ENCODE peak calls at places on chromosomes 13 and 19, in ten cellular contexts. P is body of pancreas; S is naive thymus-derived CD4-positive, alpha-beta T cell; G is RPMI7951; C is fibroblast of mammary gland; Q is activated CD4-positive, alpha-beta T cell treated with anti-CD3 and anti-CD28 coated beads for 48 hours; A is AG09309; B is T1000; Y is M059J; T is heart left ventricle. J is an unnamed sample.

GRCh38 chr13:34320084-34320483 is 502.1 kb downstream of the RFC3 start:
- DNase-seq in T (no peak), G (no peak), Q (no peak), C (no peak), A (no peak), P (no peak), S (no peak), Y (no peak), B (no peak), J (no peak)

GRCh38 chr19:51479531-51480331 is 1.4 kb downstream of the CEACAM18 start:
- DNase-seq in S (peak; percentile 33), C (no peak), G (no peak), T (no peak), Q (peak; percentile 61), Y (no peak), B (no peak), P (no peak), A (no peak), J (no peak)

GRCh38 chr19:531753-532571 is at the start of gene CDC34:
- DNase-seq in S (no peak), T (no peak), C (no peak), B (no peak), Q (no peak), P (no peak), G (no peak), A (no peak), Y (no peak), J (no peak)

GRCh38 chr13:21825801-21826200 is 154.9 kb downstream of the FGF9 start:
- DNase-seq in G (no peak), Y (no peak), S (no peak), P (no peak), T (no peak), Q (no peak), A (no peak), C (no peak), B (no peak), J (no peak)

GRCh38 chr19:38039966-38040365 is 133.0 kb downstream of the SIPA1L3 start:
- DNase-seq in S (no peak), A (peak; percentile 86), B (peak; percentile 45), G (peak; percentile 92), Q (peak; percentile 13), Y (peak; percentile 97), P (no peak), T (no peak), C (peak; percentile 97), J (no peak)

GRCh38 chr13:59829690-59830089 is 334.0 kb downstream of the DIAPH3 start:
- DNase-seq in B (no peak), P (no peak), Q (no peak), C (no peak), T (no peak), Y (no peak), S (no peak), G (no peak), A (no peak), J (no peak)

GRCh38 chr19:41027273-41027967 is 36.3 kb downstream of the CYP2B6 start:
- DNase-seq in C (no peak), T (no peak), Y (no peak), G (no peak), B (no peak), Q (no peak), S (no peak), A (no peak), P (no peak), J (no peak)

GRCh38 chr13:29160862-29161261 is 340.7 kb downstream of the MTUS2 start:
- DNase-seq in C (no peak), P (no peak), B (no peak), S (no peak), A (no peak), Q (no peak), Y (no peak), T (no peak), G (no peak), J (no peak)

GRCh38 chr19:18460313-18460712 is 22.4 kb upstream of the ISYNA1 start:
- DNase-seq in S (no peak), T (peak; percentile 85), P (peak; percentile 44), C (peak; percentile 90), A (no peak), B (peak; percentile 35), Y (peak; percentile 70), Q (no peak), G (peak; percentile 62), J (no peak)

GRCh38 chr19:31139871-31140505 is 209.2 kb downstream of the TSHZ3 start:
- DNase-seq in G (peak; percentile 83), P (no peak), Y (peak; percentile 83), A (peak; percentile 56), S (no peak), Q (no peak), T (no peak), C (peak; percentile 83), B (no peak), J (no peak)

GRCh38 chr19:45607071-45608029 is 5.3 kb upstream of the GPR4 start:
- DNase-seq in Y (peak; percentile 73), T (peak; percentile 78), S (peak; percentile 61), C (peak; percentile 67), A (no peak), P (peak; percentile 83), B (peak; percentile 76), Q (peak; percentile 50), G (peak; percentile 75), J (peak; percentile 9)

GRCh38 chr13:114112826-114113322 is 19.5 kb downstream of the RASA3 start:
- DNase-seq in P (no peak), T (no peak), Y (no peak), A (no peak), B (no peak), G (no peak), C (no peak), S (peak; percentile 20), Q (no peak), J (no peak)

GRCh38 chr19:55602104-55603001 is 2.3 kb downstream of the ZNF524 start:
- DNase-seq in P (no peak), A (no peak), B (no peak), G (no peak), S (no peak), T (no peak), Y (no peak), Q (no peak), C (no peak), J (no peak)

GRCh38 chr19:8342316-8342683 is 762 bp downstream of the KANK3 start:
- DNase-seq in Y (no peak), T (no peak), A (no peak), B (no peak), Q (no peak), P (no peak), C (no peak), S (no peak), G (no peak), J (no peak)

GRCh38 chr13:34863360-34864135 is 78.5 kb upstream of the NBEA start:
- DNase-seq in C (peak; percentile 90), Y (peak; percentile 91), P (no peak), G (peak; percentile 89), S (no peak), B (peak; percentile 1), A (peak; percentile 71), Q (no peak), T (no peak), J (no peak)

GRCh38 chr19:14516048-14516534 is 2.1 kb downstream of the DNAJB1 start:
- DNase-seq in T (no peak), Q (no peak), G (no peak), S (no peak), C (no peak), A (no peak), Y (no peak), P (no peak), B (no peak), J (no peak)

GRCh38 chr19:42284641-42285341 is 15.7 kb downstream of the CIC start:
- DNase-seq in Q (peak; percentile 50), S (no peak), Y (no peak), C (no peak), B (no peak), P (peak; percentile 40), T (peak; percentile 51), G (no peak), A (no peak), J (no peak)

GRCh38 chr19:4061178-4061682 is 5.5 kb downstream of the ZBTB7A start:
- DNase-seq in C (peak; percentile 61), P (peak; percentile 90), S (no peak), Q (peak; percentile 43), B (peak; percentile 38), T (peak; percentile 86), G (no peak), A (no peak), Y (no peak), J (no peak)

GRCh38 chr13:83798731-83799130 is 83.5 kb downstream of the SLITRK1 start:
- DNase-seq in T (no peak), Q (no peak), C (peak; percentile 22), Y (peak; percentile 0), B (no peak), S (no peak), A (peak; percentile 29), P (no peak), G (no peak), J (no peak)

GRCh38 chr13:62583466-62583865 is 1167.8 kb upstream of the PCDH20 start:
- DNase-seq in A (no peak), C (no peak), Q (no peak), G (no peak), B (no peak), T (no peak), S (no peak), Y (no peak), P (no peak), J (no peak)

GRCh38 chr13:45194081-45194939 is 6.5 kb downstream of the KCTD4 start:
- DNase-seq in A (no peak), B (no peak), G (peak; percentile 26), P (peak; percentile 18), Y (no peak), T (peak; percentile 38), S (no peak), Q (no peak), C (peak; percentile 71), J (peak; percentile 37)

GRCh38 chr13:24905242-24905641 is 141.3 kb downstream of the RNF17 start:
- DNase-seq in Y (no peak), T (no peak), G (no peak), A (peak; percentile 43), P (no peak), S (no peak), B (no peak), C (peak; percentile 51), Q (no peak), J (no peak)

GRCh38 chr13:98216135-98216565 is 39.1 kb upstream of the RNF113B start:
- DNase-seq in Q (no peak), T (peak; percentile 59), C (peak; percentile 86), S (no peak), Y (peak; percentile 89), B (peak; percentile 59), P (peak; percentile 41), G (peak; percentile 84), A (no peak), J (no peak)

GRCh38 chr13:98541211-98541610 is 35.7 kb downstream of the STK24 start:
- DNase-seq in S (no peak), B (no peak), G (peak; percentile 26), P (no peak), Q (no peak), Y (no peak), A (no peak), T (no peak), C (peak; percentile 53), J (no peak)

GRCh38 chr13:77781804-77782203 is 84.3 kb downstream of the SLAIN1 start:
- DNase-seq in Y (no peak), P (no peak), A (no peak), T (peak; percentile 46), S (no peak), B (no peak), Q (no peak), G (no peak), C (no peak), J (no peak)

GRCh38 chr13:69565334-69565733 is 542.3 kb upstream of the ATXN8OS start:
- DNase-seq in Y (peak; percentile 48), G (peak; percentile 2), T (no peak), Q (no peak), A (no peak), C (peak; percentile 4), B (no peak), S (no peak), P (no peak), J (no peak)

GRCh38 chr19:2303209-2303798 is 4.7 kb downstream of the LINGO3 start:
- DNase-seq in P (no peak), A (no peak), S (no peak), Q (no peak), Y (no peak), C (no peak), B (no peak), T (no peak), G (no peak), J (no peak)

GRCh38 chr19:54317965-54318240 is 4.9 kb upstream of the LILRA5 start:
- DNase-seq in P (no peak), S (no peak), C (no peak), G (no peak), A (no peak), T (no peak), Y (no peak), B (no peak), Q (no peak), J (no peak)